ENCODE peak calls at places on chromosomes 12 and 14, in four cellular contexts. One of them, this sample, is unnamed.

GRCh38 chr14:101780390-101780789 is 18.9 kb downstream of the PPP2R5C start:
- DNase-seq in GM23338: peak; percentile 50
- DNase-seq in OCI-LY7: no peak
- DNase-seq in cardiac fibroblast: no peak
- DNase-seq in this sample: no peak

GRCh38 chr12:56932146-56932545 is 2.1 kb downstream of the SDR9C7 start:
- DNase-seq in cardiac fibroblast: no peak
- DNase-seq in GM23338: no peak
- DNase-seq in OCI-LY7: no peak
- DNase-seq in this sample: no peak

GRCh38 chr14:105244334-105244733 is 4.0 kb upstream of the BTBD6 start:
- DNase-seq in GM23338: no peak
- DNase-seq in cardiac fibroblast: no peak
- DNase-seq in OCI-LY7: no peak
- DNase-seq in this sample: no peak

GRCh38 chr14:58078068-58078467 is 73.9 kb downstream of the ARMH4 start:
- DNase-seq in OCI-LY7: no peak
- DNase-seq in GM23338: peak; percentile 24
- DNase-seq in cardiac fibroblast: peak; percentile 49
- DNase-seq in this sample: no peak

GRCh38 chr12:129531004-129531403 is 372.8 kb downstream of the TMEM132D start:
- DNase-seq in GM23338: peak; percentile 8
- DNase-seq in OCI-LY7: no peak
- DNase-seq in cardiac fibroblast: no peak
- DNase-seq in this sample: no peak

GRCh38 chr12:51520576-51521325 is 70.3 kb upstream of the SCN8A start:
- DNase-seq in cardiac fibroblast: no peak
- DNase-seq in GM23338: peak; percentile 79
- DNase-seq in OCI-LY7: no peak
- DNase-seq in this sample: no peak

GRCh38 chr14:105357626-105358025 is 40.7 kb upstream of the TEX22 start:
- DNase-seq in cardiac fibroblast: no peak
- DNase-seq in OCI-LY7: no peak
- DNase-seq in GM23338: no peak
- DNase-seq in this sample: no peak

GRCh38 chr12:120012067-120012621 is 23.1 kb downstream of the BICDL1 start:
- DNase-seq in cardiac fibroblast: no peak
- DNase-seq in GM23338: peak; percentile 78
- DNase-seq in OCI-LY7: peak; percentile 6
- DNase-seq in this sample: no peak

GRCh38 chr12:113424915-113425823 is 3.0 kb downstream of the SDSL start:
- DNase-seq in OCI-LY7: peak; percentile 50
- DNase-seq in GM23338: peak; percentile 71
- DNase-seq in cardiac fibroblast: peak; percentile 78
- DNase-seq in this sample: no peak

GRCh38 chr12:89195470-89195869 is 156.8 kb downstream of the DUSP6 start:
- DNase-seq in OCI-LY7: no peak
- DNase-seq in GM23338: no peak
- DNase-seq in cardiac fibroblast: no peak
- DNase-seq in this sample: no peak

GRCh38 chr12:85423947-85424346 is 143.9 kb downstream of the ALX1 start:
- DNase-seq in GM23338: no peak
- DNase-seq in cardiac fibroblast: no peak
- DNase-seq in OCI-LY7: peak; percentile 21
- DNase-seq in this sample: no peak

GRCh38 chr12:121357331-121357730 is 5.1 kb upstream of the ANAPC5 start:
- DNase-seq in OCI-LY7: no peak
- DNase-seq in cardiac fibroblast: no peak
- DNase-seq in GM23338: no peak
- DNase-seq in this sample: no peak

GRCh38 chr12:121355818-121356217 is 3.6 kb upstream of the ANAPC5 start:
- DNase-seq in GM23338: no peak
- DNase-seq in cardiac fibroblast: no peak
- DNase-seq in OCI-LY7: no peak
- DNase-seq in this sample: no peak

GRCh38 chr12:121346747-121347146 is 5.5 kb downstream of the ANAPC5 start:
- DNase-seq in cardiac fibroblast: no peak
- DNase-seq in OCI-LY7: no peak
- DNase-seq in GM23338: no peak
- DNase-seq in this sample: no peak

GRCh38 chr12:121356657-121357056 is 4.4 kb upstream of the ANAPC5 start:
- DNase-seq in OCI-LY7: no peak
- DNase-seq in GM23338: no peak
- DNase-seq in cardiac fibroblast: no peak
- DNase-seq in this sample: no peak

DNA sequence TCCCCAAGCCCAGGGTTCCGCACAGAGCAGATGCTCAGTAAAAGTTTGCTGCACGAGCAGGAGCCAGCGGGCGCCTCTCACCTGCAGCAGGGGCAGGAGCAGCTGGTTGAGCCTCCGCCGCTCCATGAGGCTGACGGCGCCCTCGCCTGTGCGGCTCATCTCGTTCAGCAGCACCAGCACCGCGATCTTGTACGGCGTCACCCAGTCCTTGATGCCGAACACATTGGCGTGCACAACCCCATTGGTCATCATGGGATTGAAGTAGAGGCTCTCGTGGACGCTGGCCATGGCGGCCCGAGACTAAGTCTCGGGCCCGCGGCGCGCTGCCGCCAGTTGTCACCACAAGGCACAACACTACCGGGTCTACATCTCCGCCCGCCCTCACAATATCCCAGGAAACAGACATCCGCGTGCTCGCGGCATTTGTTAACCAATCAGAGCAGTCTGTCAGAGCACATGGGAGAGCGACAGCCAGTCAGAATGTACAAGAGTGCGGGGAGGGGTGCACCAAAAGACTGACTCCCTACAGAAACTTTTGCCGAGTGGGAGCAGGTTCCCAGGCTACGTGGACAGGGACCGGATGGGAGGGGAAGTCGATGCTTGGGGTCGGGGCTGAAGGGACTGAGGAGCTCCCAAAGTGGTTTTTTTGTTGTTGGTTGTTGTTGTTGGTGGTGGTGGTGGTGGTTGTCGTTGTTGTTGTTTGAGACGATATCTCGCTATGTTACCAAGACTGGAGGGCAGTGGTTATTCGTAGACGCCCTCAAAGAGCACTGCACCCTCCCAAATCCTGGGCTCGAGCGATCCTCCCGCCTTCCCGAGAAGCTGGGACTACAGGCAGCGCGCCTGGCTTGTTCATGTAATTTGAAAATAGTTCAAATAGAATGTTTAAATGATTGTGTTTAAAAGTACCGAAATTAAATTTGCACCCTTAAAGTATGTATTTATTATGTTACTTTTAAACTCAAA is at the start of gene ANAPC5:
- DNase-seq in cardiac fibroblast: peak; percentile 99
- DNase-seq in GM23338: peak; percentile 98
- DNase-seq in OCI-LY7: peak; percentile 98
- DNase-seq in this sample: peak; percentile 99
- H3K4me3 ChIP-seq in cardiac fibroblast: peak within 1 kb of the TSS; percentile 93
- H3K4me3 ChIP-seq in GM23338: peak within 1 kb of the TSS; percentile 90
- H3K4me3 ChIP-seq in OCI-LY7: peak within 1 kb of the TSS; percentile 80
- H3K4me3 ChIP-seq in this sample: peak within 1 kb of the TSS; percentile 78

DNA sequence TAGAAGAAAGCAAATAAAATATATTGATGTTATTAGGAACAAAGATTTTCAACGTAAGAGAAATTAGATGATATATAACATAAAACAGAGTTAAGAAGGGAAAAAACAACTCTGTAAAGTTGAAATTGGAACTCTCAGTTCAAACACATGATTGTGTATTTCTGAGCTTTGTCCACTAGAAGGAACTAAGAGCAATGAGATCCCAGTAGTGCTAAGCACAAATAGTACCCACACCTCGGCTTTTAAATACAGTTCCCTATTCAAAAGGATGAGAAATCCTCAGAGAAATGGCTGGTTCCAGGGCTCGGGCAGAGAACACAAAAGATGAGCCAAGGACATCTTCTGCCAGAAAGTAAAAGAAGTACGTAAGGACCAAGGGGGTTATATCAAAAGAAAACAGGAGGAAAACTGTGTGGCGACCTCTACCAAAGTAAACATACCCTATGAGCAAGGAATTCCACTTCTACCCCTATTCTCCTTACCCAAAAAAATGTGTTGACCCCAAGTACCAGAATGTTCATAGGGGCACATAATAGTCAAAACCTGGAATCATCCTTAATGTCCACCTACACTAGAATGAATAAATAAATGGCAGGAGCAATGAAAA is 96.6 kb downstream of the SPTSSA start:
- DNase-seq in GM23338: peak; percentile 15
- DNase-seq in cardiac fibroblast: peak; percentile 51
- DNase-seq in OCI-LY7: no peak
- DNase-seq in this sample: no peak
- TF ChIP-seq CTCF in GM23338: peak; percentile 43
- TF ChIP-seq CTCF in cardiac fibroblast: peak; percentile 8
- TF ChIP-seq CTCF in OCI-LY7: no peak
- TF ChIP-seq CTCF in this sample: peak; percentile 34

DNA sequence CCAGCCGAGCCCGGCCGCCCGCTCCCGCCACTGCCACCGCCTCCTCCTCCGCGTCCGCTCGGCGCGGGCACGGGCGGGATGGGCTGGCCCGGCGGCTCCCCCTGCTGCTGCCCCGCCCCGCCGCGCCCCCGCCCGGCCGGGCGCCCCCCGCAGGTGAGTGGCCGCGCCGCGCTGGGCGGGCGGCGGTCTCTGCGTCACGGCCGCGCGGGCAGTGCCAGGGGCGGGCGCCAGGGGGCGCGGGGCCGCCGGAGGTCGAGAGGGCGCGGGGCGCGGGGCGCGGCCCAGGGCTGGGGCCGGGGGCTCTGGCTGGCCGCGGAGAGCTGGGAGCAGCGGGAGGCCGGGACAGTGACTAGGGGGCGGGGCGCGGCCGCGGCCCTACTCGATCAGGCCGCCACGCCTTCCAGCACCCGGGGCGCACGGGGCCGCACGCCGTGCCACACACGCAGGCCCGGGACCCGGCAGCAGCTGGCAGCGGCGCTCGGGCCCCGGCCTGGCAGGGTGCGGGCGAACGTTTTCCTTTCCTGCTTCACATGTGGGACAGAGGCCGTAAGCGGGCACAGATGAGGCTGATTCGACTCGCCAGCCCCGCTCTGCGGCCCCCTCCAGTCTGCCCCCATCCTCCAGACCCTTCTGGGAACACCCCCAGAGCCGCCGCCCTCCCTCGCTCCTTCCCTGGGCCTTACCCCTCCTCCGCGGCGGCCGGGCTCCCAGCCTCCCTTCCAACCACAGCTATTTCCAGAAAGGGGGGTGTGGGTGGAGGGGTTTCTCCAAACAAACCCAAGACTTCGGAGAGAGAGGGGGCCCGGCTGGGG is 2.4 kb upstream of the TNS2 start:
- DNase-seq in OCI-LY7: peak; percentile 74
- DNase-seq in GM23338: peak; percentile 86
- DNase-seq in cardiac fibroblast: peak; percentile 89
- DNase-seq in this sample: no peak
- H3K4me3 ChIP-seq in OCI-LY7: peak overlapping the region; percentile 74
- H3K4me3 ChIP-seq in GM23338: peak overlapping the region; percentile 64
- H3K4me3 ChIP-seq in cardiac fibroblast: peak overlapping the region; percentile 93
- H3K4me3 ChIP-seq in this sample: peak overlapping the region; percentile 61

GRCh38 chr14:63510538-63510937 is 32.6 kb downstream of the PPP2R5E start:
- DNase-seq in cardiac fibroblast: no peak
- DNase-seq in OCI-LY7: no peak
- DNase-seq in GM23338: no peak
- DNase-seq in this sample: no peak
- TF ChIP-seq CTCF in cardiac fibroblast: no peak
- TF ChIP-seq CTCF in OCI-LY7: no peak
- TF ChIP-seq CTCF in GM23338: no peak
- TF ChIP-seq CTCF in this sample: no peak

DNA sequence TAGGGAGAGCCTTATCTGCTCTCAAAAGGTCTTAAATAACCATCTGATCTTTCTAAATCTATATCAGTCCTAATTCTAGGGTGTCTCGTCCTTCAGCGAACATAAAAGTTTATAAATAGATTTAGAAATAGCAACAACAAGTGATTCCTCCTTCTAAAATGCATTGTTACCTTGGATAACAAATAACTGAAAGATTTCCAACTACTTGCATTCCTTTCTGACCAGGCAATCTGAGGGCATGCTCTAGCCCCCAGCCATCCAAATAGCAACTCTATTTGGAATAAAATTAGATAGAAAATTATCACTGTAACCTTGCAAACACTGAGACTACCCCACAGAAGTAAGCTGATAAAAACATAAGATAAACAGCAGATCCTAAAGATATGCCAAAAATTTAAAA is 21.8 kb upstream of the KRR1 start:
- DNase-seq in GM23338: no peak
- DNase-seq in OCI-LY7: no peak
- DNase-seq in cardiac fibroblast: no peak
- DNase-seq in this sample: no peak
- H3K4me3 ChIP-seq in GM23338: no peak overlapping the region
- H3K4me3 ChIP-seq in OCI-LY7: no peak overlapping the region
- H3K4me3 ChIP-seq in cardiac fibroblast: no peak overlapping the region
- H3K4me3 ChIP-seq in this sample: no peak overlapping the region